ENCODE peak calls at places on chromosomes 1 and 21, in four cellular contexts. One of them, this sample, is unnamed.

GRCh38 chr1:180042994-180043622 is 88.5 kb downstream of the CEP350 start:
- DNase-seq in cardiac muscle cell: no peak
- DNase-seq in heart left ventricle: no peak
- DNase-seq in NB4: no peak
- DNase-seq in this sample: no peak

GRCh38 chr1:184190626-184191025 is 139.1 kb downstream of the TSEN15 start:
- DNase-seq in NB4: no peak
- DNase-seq in heart left ventricle: no peak
- DNase-seq in cardiac muscle cell: no peak
- DNase-seq in this sample: no peak

GRCh38 chr1:15244813-15245212 is 2.2 kb upstream of the FHAD1 start:
- DNase-seq in NB4: peak
- DNase-seq in heart left ventricle: no peak
- DNase-seq in cardiac muscle cell: no peak
- DNase-seq in this sample: no peak

GRCh38 chr1:158983235-158983634 is 26.5 kb upstream of the IFI16 start:
- DNase-seq in cardiac muscle cell: no peak
- DNase-seq in NB4: no peak
- DNase-seq in heart left ventricle: no peak
- DNase-seq in this sample: no peak

GRCh38 chr21:20997308-20997632 is 939 bp upstream of the NCAM2 start:
- DNase-seq in NB4: no peak
- DNase-seq in heart left ventricle: peak
- DNase-seq in cardiac muscle cell: peak
- DNase-seq in this sample: no peak

GRCh38 chr1:172351347-172351746 is 69.1 kb upstream of the C1orf105 start:
- DNase-seq in cardiac muscle cell: no peak
- DNase-seq in NB4: no peak
- DNase-seq in heart left ventricle: no peak
- DNase-seq in this sample: no peak

GRCh38 chr1:42206164-42206563 is 41.6 kb upstream of the GUCA2A start:
- DNase-seq in cardiac muscle cell: no peak
- DNase-seq in heart left ventricle: no peak
- DNase-seq in NB4: no peak
- DNase-seq in this sample: no peak

GRCh38 chr1:32142446-32143301 is 34.8 kb downstream of the KPNA6 start:
- DNase-seq in NB4: no peak
- DNase-seq in cardiac muscle cell: peak
- DNase-seq in heart left ventricle: peak
- DNase-seq in this sample: peak

GRCh38 chr1:2279210-2279639 is 51.1 kb downstream of the SKI start:
- DNase-seq in NB4: no peak
- DNase-seq in heart left ventricle: peak
- DNase-seq in cardiac muscle cell: peak
- DNase-seq in this sample: peak

GRCh38 chr1:68276448-68276847 is 44.1 kb upstream of the WLS start:
- DNase-seq in NB4: no peak
- DNase-seq in cardiac muscle cell: no peak
- DNase-seq in heart left ventricle: no peak
- DNase-seq in this sample: no peak

GRCh38 chr1:225458222-225458631 is 30.4 kb upstream of the LBR start:
- DNase-seq in heart left ventricle: no peak
- DNase-seq in cardiac muscle cell: no peak
- DNase-seq in NB4: peak
- DNase-seq in this sample: no peak

GRCh38 chr1:160521554-160521953 is 1.5 kb downstream of the SLAMF6 start:
- DNase-seq in cardiac muscle cell: no peak
- DNase-seq in NB4: no peak
- DNase-seq in heart left ventricle: no peak
- DNase-seq in this sample: no peak

GRCh38 chr21:35517848-35518247 is 468.7 kb upstream of the RUNX1 start:
- DNase-seq in NB4: no peak
- DNase-seq in heart left ventricle: no peak
- DNase-seq in cardiac muscle cell: no peak
- DNase-seq in this sample: no peak

GRCh38 chr1:73205294-73205973 is 923.1 kb upstream of the NEGR1 start:
- DNase-seq in cardiac muscle cell: peak
- DNase-seq in NB4: peak
- DNase-seq in heart left ventricle: no peak
- DNase-seq in this sample: no peak

GRCh38 chr1:68173283-68174172 is 58.8 kb downstream of the WLS start:
- DNase-seq in NB4: no peak
- DNase-seq in heart left ventricle: no peak
- DNase-seq in cardiac muscle cell: no peak
- DNase-seq in this sample: no peak

GRCh38 chr1:94068096-94068830 is 52.7 kb downstream of the ABCA4 start:
- DNase-seq in heart left ventricle: no peak
- DNase-seq in cardiac muscle cell: no peak
- DNase-seq in NB4: no peak
- DNase-seq in this sample: no peak

GRCh38 chr21:37117204-37117603 is 44.1 kb downstream of the TTC3 start:
- DNase-seq in cardiac muscle cell: no peak
- DNase-seq in NB4: no peak
- DNase-seq in heart left ventricle: no peak
- DNase-seq in this sample: no peak

GRCh38 chr1:27563407-27564263 is 40.3 kb downstream of the AHDC1 start:
- DNase-seq in cardiac muscle cell: no peak
- DNase-seq in heart left ventricle: peak
- DNase-seq in NB4: no peak
- DNase-seq in this sample: peak

GRCh38 chr1:216902669-216903388 is 179.6 kb upstream of the ESRRG start:
- DNase-seq in NB4: no peak
- DNase-seq in heart left ventricle: no peak
- DNase-seq in cardiac muscle cell: no peak
- DNase-seq in this sample: no peak

GRCh38 chr1:225691861-225692516 is 39.1 kb upstream of the ENAH start:
- DNase-seq in NB4: no peak
- DNase-seq in cardiac muscle cell: no peak
- DNase-seq in heart left ventricle: no peak
- DNase-seq in this sample: no peak

GRCh38 chr1:205739348-205740160 is 10.4 kb downstream of the NUCKS1 start:
- DNase-seq in cardiac muscle cell: no peak
- DNase-seq in NB4: peak
- DNase-seq in heart left ventricle: no peak
- DNase-seq in this sample: no peak

GRCh38 chr1:174872615-174873058 is 127.1 kb upstream of the CACYBP start:
- DNase-seq in NB4: no peak
- DNase-seq in cardiac muscle cell: no peak
- DNase-seq in heart left ventricle: no peak
- DNase-seq in this sample: no peak

GRCh38 chr1:24966724-24967346 is 36.8 kb upstream of the RUNX3 start:
- DNase-seq in cardiac muscle cell: no peak
- DNase-seq in NB4: peak
- DNase-seq in heart left ventricle: no peak
- DNase-seq in this sample: no peak

GRCh38 chr1:223276029-223276428 is 87.9 kb downstream of the SUSD4 start:
- DNase-seq in NB4: no peak
- DNase-seq in heart left ventricle: no peak
- DNase-seq in cardiac muscle cell: no peak
- DNase-seq in this sample: no peak

GRCh38 chr1:201536542-201536941 is 2.4 kb upstream of the NAV1 start:
- DNase-seq in heart left ventricle: peak
- DNase-seq in NB4: no peak
- DNase-seq in cardiac muscle cell: no peak
- DNase-seq in this sample: peak

DNA sequence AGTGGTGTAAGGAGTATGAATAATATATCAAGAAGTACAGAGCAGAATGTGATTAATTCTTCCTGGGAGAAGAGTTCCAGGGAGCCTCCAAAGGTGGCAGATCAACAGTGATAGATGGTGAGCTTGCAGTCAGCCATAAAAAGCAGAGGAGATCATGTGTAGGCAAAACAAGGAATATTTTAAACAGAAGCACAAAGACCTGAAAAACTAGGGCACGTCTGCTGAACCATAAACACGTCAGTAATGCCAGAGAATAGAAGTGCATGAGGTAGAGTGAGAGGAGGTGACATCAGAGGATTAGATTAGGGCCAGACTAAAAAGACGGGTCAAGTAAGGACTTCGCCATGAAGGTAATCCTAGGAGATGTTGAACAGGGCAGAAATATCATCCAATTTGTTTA is 151.8 kb downstream of the EIF4G3 start:
- DNase-seq in heart left ventricle: no peak
- DNase-seq in cardiac muscle cell: no peak
- DNase-seq in NB4: no peak
- DNase-seq in this sample: no peak
- H3K4me3 ChIP-seq in heart left ventricle: no peak
- H3K4me3 ChIP-seq in cardiac muscle cell: no peak
- H3K4me3 ChIP-seq in NB4: no peak
- H3K4me3 ChIP-seq in this sample: no peak

GRCh38 chr21:40208960-40209359 is 341.7 kb downstream of the PCP4 start:
- DNase-seq in NB4: no peak
- DNase-seq in cardiac muscle cell: no peak
- DNase-seq in heart left ventricle: no peak
- DNase-seq in this sample: no peak
- H3K4me3 ChIP-seq in NB4: no peak
- H3K4me3 ChIP-seq in cardiac muscle cell: no peak
- H3K4me3 ChIP-seq in heart left ventricle: no peak
- H3K4me3 ChIP-seq in this sample: no peak

GRCh38 chr1:21510113-21510493 is 880 bp downstream of the ALPL start:
- DNase-seq in cardiac muscle cell: no peak
- DNase-seq in NB4: peak
- DNase-seq in heart left ventricle: no peak
- DNase-seq in this sample: no peak
- H3K4me3 ChIP-seq in cardiac muscle cell: no peak
- H3K4me3 ChIP-seq in NB4: no peak
- H3K4me3 ChIP-seq in heart left ventricle: peak
- H3K4me3 ChIP-seq in this sample: peak

DNA sequence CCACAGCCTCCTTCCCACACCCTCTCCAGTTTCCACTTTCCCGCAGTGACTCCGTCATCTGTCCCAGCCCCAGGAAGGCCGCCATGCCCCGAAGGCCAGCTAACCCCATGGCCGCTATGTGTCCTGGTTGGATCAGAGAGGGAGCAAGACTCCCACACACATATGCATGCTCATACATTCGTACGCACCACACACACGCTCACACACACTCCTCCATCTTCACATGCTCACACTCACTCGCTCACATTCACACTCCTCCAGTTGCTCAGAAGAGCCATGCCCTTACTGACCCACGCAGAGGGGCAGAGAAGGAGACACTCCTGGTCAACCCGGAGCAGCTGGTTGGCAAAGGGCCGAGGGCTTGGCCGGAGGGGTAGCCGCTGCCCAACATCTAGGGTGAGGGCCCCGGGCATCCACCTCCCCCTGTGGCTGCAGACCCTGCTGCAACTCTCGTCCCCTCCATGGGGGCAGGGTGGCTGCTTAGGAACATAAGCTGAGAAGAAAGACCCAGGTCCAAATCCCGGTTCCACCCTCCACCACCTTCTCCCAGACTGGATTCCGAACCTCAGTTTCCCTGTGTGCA is 122.3 kb upstream of the SLC25A33 start:
- DNase-seq in NB4: no peak
- DNase-seq in heart left ventricle: no peak
- DNase-seq in cardiac muscle cell: no peak
- DNase-seq in this sample: no peak
- H3K4me3 ChIP-seq in NB4: no peak
- H3K4me3 ChIP-seq in heart left ventricle: no peak
- H3K4me3 ChIP-seq in cardiac muscle cell: no peak
- H3K4me3 ChIP-seq in this sample: no peak

DNA sequence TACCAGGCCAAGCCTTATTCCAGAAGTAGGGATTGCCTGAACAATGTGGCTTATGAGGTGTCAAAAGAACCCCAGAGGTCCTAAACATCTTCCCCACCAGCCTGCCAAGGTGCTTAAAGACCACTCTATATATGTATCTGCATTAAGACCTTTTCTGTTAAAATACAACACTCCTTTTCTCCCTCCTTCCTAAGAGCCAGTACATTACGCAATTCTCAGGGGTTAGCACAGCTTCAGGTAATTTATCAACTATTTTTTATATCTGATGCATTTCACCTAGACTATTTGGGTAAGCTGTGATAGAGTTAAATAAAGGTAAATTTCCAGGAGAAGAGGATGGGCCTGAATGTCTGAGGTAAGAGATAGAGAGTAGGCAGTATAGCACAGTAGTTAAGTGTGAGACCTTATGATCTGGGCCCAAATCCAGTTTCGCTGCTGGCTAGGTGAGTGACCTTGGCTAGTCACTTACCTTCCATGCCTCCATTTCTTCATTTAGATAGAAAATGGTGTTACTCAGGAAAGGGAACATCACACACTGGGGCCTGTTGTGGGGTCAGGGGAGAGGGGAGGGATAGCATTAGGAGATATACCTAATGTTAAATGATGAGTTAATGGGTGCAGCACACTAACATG is 5.1 kb upstream of the CCN1 start:
- DNase-seq in NB4: no peak
- DNase-seq in cardiac muscle cell: no peak
- DNase-seq in heart left ventricle: no peak
- DNase-seq in this sample: no peak
- H3K4me3 ChIP-seq in NB4: no peak
- H3K4me3 ChIP-seq in cardiac muscle cell: no peak
- H3K4me3 ChIP-seq in heart left ventricle: no peak
- H3K4me3 ChIP-seq in this sample: no peak

GRCh38 chr1:162682013-162682419 is 49.8 kb downstream of the DDR2 start:
- DNase-seq in heart left ventricle: no peak
- DNase-seq in NB4: no peak
- DNase-seq in cardiac muscle cell: no peak
- DNase-seq in this sample: no peak

GRCh38 chr1:162678439-162678838 is 46.2 kb downstream of the DDR2 start:
- DNase-seq in cardiac muscle cell: no peak
- DNase-seq in heart left ventricle: peak
- DNase-seq in NB4: no peak
- DNase-seq in this sample: no peak

GRCh38 chr1:162679298-162679697 is 47.0 kb downstream of the DDR2 start:
- DNase-seq in NB4: no peak
- DNase-seq in cardiac muscle cell: no peak
- DNase-seq in heart left ventricle: no peak
- DNase-seq in this sample: no peak

GRCh38 chr1:162681127-162681435 is 48.8 kb downstream of the DDR2 start:
- DNase-seq in NB4: no peak
- DNase-seq in heart left ventricle: no peak
- DNase-seq in cardiac muscle cell: no peak
- DNase-seq in this sample: no peak

DNA sequence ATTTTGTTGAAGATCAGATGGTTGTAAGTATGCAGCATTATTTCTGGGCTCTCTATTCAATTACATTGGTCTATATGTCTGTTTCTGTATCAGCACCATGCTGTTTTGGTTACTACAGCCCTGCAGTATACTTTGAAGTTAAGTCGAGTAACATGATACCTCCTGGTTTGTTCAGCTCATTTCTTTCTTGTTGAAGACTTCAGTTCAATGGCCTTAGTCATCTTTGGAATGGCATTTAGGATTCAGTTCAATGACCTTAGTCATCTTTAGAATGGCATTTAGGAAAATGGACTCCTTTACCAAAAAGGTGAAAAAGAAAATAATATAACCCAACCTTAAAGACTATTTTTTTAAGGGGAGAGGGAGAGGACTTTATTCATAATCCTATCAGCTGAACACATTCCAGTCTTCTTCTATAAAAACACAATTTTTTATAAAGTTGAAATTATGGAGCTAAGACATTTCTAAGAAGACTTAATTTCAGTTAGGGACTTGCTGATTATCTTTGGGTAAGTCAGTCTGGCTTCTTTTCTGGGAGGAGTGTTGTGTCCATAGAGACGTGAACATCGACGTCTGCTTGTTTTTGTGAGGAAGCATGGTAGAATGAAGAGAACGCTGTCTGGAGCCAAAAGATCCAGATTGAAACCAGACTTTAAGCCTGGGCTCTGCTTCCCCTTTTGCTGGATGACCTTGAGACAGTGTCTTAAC is 48.3 kb downstream of the DDR2 start:
- DNase-seq in heart left ventricle: no peak
- DNase-seq in cardiac muscle cell: no peak
- DNase-seq in NB4: no peak
- DNase-seq in this sample: no peak
- H3K4me3 ChIP-seq in heart left ventricle: no peak
- H3K4me3 ChIP-seq in cardiac muscle cell: no peak
- H3K4me3 ChIP-seq in NB4: no peak
- H3K4me3 ChIP-seq in this sample: no peak